ENCODE peak calls at places on chromosomes 16 and 17, in ten cellular contexts. One of them, this sample, is unnamed.

GRCh38 chr16:49048557-49048956 is 233.1 kb downstream of the CBLN1 start:
- ATAC-seq in activated naive CD8-positive, alpha-beta T cell treated with anti-CD3 and anti-CD28 coated beads, Interleukin-2, amount 10 ng/mL, durations not matched to agents 7 days and 5 days: no peak
- ATAC-seq in T-helper 17 cell: no peak
- ATAC-seq in activated CD8-positive, alpha-beta T cell treated with anti-CD3 and anti-CD28 coated beads for 36 hours: no peak
- ATAC-seq in Right ventricle myocardium superior: no peak
- ATAC-seq in effector memory CD8-positive, alpha-beta T cell: no peak
- ATAC-seq in IMR-90: no peak
- ATAC-seq in heart right ventricle: no peak
- ATAC-seq in stimulated activated naive CD8-positive, alpha-beta T cell treated with anti-CD3 and anti-CD28 coated beads, Interleukin-15, amount 100 ng/mL, for 72 hours: no peak
- ATAC-seq in activated T-cell treated with anti-CD3 and anti-CD28 coated beads, Interleukin-2, amount 50 U/mL, for 72 hours: no peak
- ATAC-seq in this sample: no peak

GRCh38 chr17:76080207-76080933 is 1.4 kb downstream of the ZACN start:
- ATAC-seq in IMR-90: peak
- ATAC-seq in activated naive CD8-positive, alpha-beta T cell treated with anti-CD3 and anti-CD28 coated beads, Interleukin-2, amount 10 ng/mL, durations not matched to agents 7 days and 5 days: no peak
- ATAC-seq in effector memory CD8-positive, alpha-beta T cell: peak
- ATAC-seq in activated T-cell treated with anti-CD3 and anti-CD28 coated beads, Interleukin-2, amount 50 U/mL, for 72 hours: no peak
- ATAC-seq in T-helper 17 cell: no peak
- ATAC-seq in activated CD8-positive, alpha-beta T cell treated with anti-CD3 and anti-CD28 coated beads for 36 hours: no peak
- ATAC-seq in Right ventricle myocardium superior: peak
- ATAC-seq in stimulated activated naive CD8-positive, alpha-beta T cell treated with anti-CD3 and anti-CD28 coated beads, Interleukin-15, amount 100 ng/mL, for 72 hours: no peak
- ATAC-seq in heart right ventricle: peak
- ATAC-seq in this sample: no peak

GRCh38 chr17:41048441-41048840 is 1.3 kb upstream of the KRTAP2-1 start:
- ATAC-seq in heart right ventricle: no peak
- ATAC-seq in activated T-cell treated with anti-CD3 and anti-CD28 coated beads, Interleukin-2, amount 50 U/mL, for 72 hours: no peak
- ATAC-seq in effector memory CD8-positive, alpha-beta T cell: no peak
- ATAC-seq in IMR-90: peak
- ATAC-seq in Right ventricle myocardium superior: no peak
- ATAC-seq in stimulated activated naive CD8-positive, alpha-beta T cell treated with anti-CD3 and anti-CD28 coated beads, Interleukin-15, amount 100 ng/mL, for 72 hours: no peak
- ATAC-seq in activated CD8-positive, alpha-beta T cell treated with anti-CD3 and anti-CD28 coated beads for 36 hours: no peak
- ATAC-seq in T-helper 17 cell: no peak
- ATAC-seq in activated naive CD8-positive, alpha-beta T cell treated with anti-CD3 and anti-CD28 coated beads, Interleukin-2, amount 10 ng/mL, durations not matched to agents 7 days and 5 days: no peak
- ATAC-seq in this sample: no peak

GRCh38 chr17:71801301-71801700 is 319.5 kb upstream of the SOX9 start:
- ATAC-seq in activated T-cell treated with anti-CD3 and anti-CD28 coated beads, Interleukin-2, amount 50 U/mL, for 72 hours: no peak
- ATAC-seq in activated naive CD8-positive, alpha-beta T cell treated with anti-CD3 and anti-CD28 coated beads, Interleukin-2, amount 10 ng/mL, durations not matched to agents 7 days and 5 days: no peak
- ATAC-seq in heart right ventricle: no peak
- ATAC-seq in activated CD8-positive, alpha-beta T cell treated with anti-CD3 and anti-CD28 coated beads for 36 hours: no peak
- ATAC-seq in T-helper 17 cell: no peak
- ATAC-seq in IMR-90: no peak
- ATAC-seq in stimulated activated naive CD8-positive, alpha-beta T cell treated with anti-CD3 and anti-CD28 coated beads, Interleukin-15, amount 100 ng/mL, for 72 hours: no peak
- ATAC-seq in effector memory CD8-positive, alpha-beta T cell: no peak
- ATAC-seq in Right ventricle myocardium superior: no peak
- ATAC-seq in this sample: no peak

GRCh38 chr17:6654816-6655731 is 3.5 kb downstream of the C17orf100 start:
- ATAC-seq in stimulated activated naive CD8-positive, alpha-beta T cell treated with anti-CD3 and anti-CD28 coated beads, Interleukin-15, amount 100 ng/mL, for 72 hours: no peak
- ATAC-seq in T-helper 17 cell: no peak
- ATAC-seq in activated naive CD8-positive, alpha-beta T cell treated with anti-CD3 and anti-CD28 coated beads, Interleukin-2, amount 10 ng/mL, durations not matched to agents 7 days and 5 days: no peak
- ATAC-seq in activated CD8-positive, alpha-beta T cell treated with anti-CD3 and anti-CD28 coated beads for 36 hours: no peak
- ATAC-seq in effector memory CD8-positive, alpha-beta T cell: no peak
- ATAC-seq in activated T-cell treated with anti-CD3 and anti-CD28 coated beads, Interleukin-2, amount 50 U/mL, for 72 hours: no peak
- ATAC-seq in Right ventricle myocardium superior: no peak
- ATAC-seq in IMR-90: no peak
- ATAC-seq in heart right ventricle: no peak
- ATAC-seq in this sample: no peak

GRCh38 chr17:80456465-80457235 is 19.8 kb downstream of the NPTX1 start:
- ATAC-seq in effector memory CD8-positive, alpha-beta T cell: no peak
- ATAC-seq in stimulated activated naive CD8-positive, alpha-beta T cell treated with anti-CD3 and anti-CD28 coated beads, Interleukin-15, amount 100 ng/mL, for 72 hours: no peak
- ATAC-seq in activated naive CD8-positive, alpha-beta T cell treated with anti-CD3 and anti-CD28 coated beads, Interleukin-2, amount 10 ng/mL, durations not matched to agents 7 days and 5 days: no peak
- ATAC-seq in heart right ventricle: peak
- ATAC-seq in T-helper 17 cell: no peak
- ATAC-seq in activated T-cell treated with anti-CD3 and anti-CD28 coated beads, Interleukin-2, amount 50 U/mL, for 72 hours: no peak
- ATAC-seq in activated CD8-positive, alpha-beta T cell treated with anti-CD3 and anti-CD28 coated beads for 36 hours: no peak
- ATAC-seq in Right ventricle myocardium superior: peak
- ATAC-seq in IMR-90: no peak
- ATAC-seq in this sample: no peak

GRCh38 chr17:48595107-48595999 is 1.8 kb upstream of the HOXB5 start:
- ATAC-seq in Right ventricle myocardium superior: no peak
- ATAC-seq in IMR-90: no peak
- ATAC-seq in stimulated activated naive CD8-positive, alpha-beta T cell treated with anti-CD3 and anti-CD28 coated beads, Interleukin-15, amount 100 ng/mL, for 72 hours: no peak
- ATAC-seq in T-helper 17 cell: no peak
- ATAC-seq in activated T-cell treated with anti-CD3 and anti-CD28 coated beads, Interleukin-2, amount 50 U/mL, for 72 hours: no peak
- ATAC-seq in activated naive CD8-positive, alpha-beta T cell treated with anti-CD3 and anti-CD28 coated beads, Interleukin-2, amount 10 ng/mL, durations not matched to agents 7 days and 5 days: no peak
- ATAC-seq in activated CD8-positive, alpha-beta T cell treated with anti-CD3 and anti-CD28 coated beads for 36 hours: no peak
- ATAC-seq in effector memory CD8-positive, alpha-beta T cell: no peak
- ATAC-seq in heart right ventricle: no peak
- ATAC-seq in this sample: no peak

GRCh38 chr16:25988089-25988488 is 296.3 kb downstream of the HS3ST4 start:
- ATAC-seq in activated T-cell treated with anti-CD3 and anti-CD28 coated beads, Interleukin-2, amount 50 U/mL, for 72 hours: no peak
- ATAC-seq in Right ventricle myocardium superior: no peak
- ATAC-seq in stimulated activated naive CD8-positive, alpha-beta T cell treated with anti-CD3 and anti-CD28 coated beads, Interleukin-15, amount 100 ng/mL, for 72 hours: no peak
- ATAC-seq in activated naive CD8-positive, alpha-beta T cell treated with anti-CD3 and anti-CD28 coated beads, Interleukin-2, amount 10 ng/mL, durations not matched to agents 7 days and 5 days: no peak
- ATAC-seq in IMR-90: no peak
- ATAC-seq in heart right ventricle: no peak
- ATAC-seq in effector memory CD8-positive, alpha-beta T cell: no peak
- ATAC-seq in T-helper 17 cell: no peak
- ATAC-seq in activated CD8-positive, alpha-beta T cell treated with anti-CD3 and anti-CD28 coated beads for 36 hours: no peak
- ATAC-seq in this sample: no peak

GRCh38 chr16:31528726-31529397 is 1.2 kb downstream of the AHSP start:
- ATAC-seq in stimulated activated naive CD8-positive, alpha-beta T cell treated with anti-CD3 and anti-CD28 coated beads, Interleukin-15, amount 100 ng/mL, for 72 hours: no peak
- ATAC-seq in activated CD8-positive, alpha-beta T cell treated with anti-CD3 and anti-CD28 coated beads for 36 hours: no peak
- ATAC-seq in effector memory CD8-positive, alpha-beta T cell: no peak
- ATAC-seq in Right ventricle myocardium superior: no peak
- ATAC-seq in IMR-90: peak
- ATAC-seq in activated naive CD8-positive, alpha-beta T cell treated with anti-CD3 and anti-CD28 coated beads, Interleukin-2, amount 10 ng/mL, durations not matched to agents 7 days and 5 days: no peak
- ATAC-seq in T-helper 17 cell: no peak
- ATAC-seq in heart right ventricle: no peak
- ATAC-seq in activated T-cell treated with anti-CD3 and anti-CD28 coated beads, Interleukin-2, amount 50 U/mL, for 72 hours: no peak
- ATAC-seq in this sample: peak

GRCh38 chr16:60013076-60013475 is 1279.0 kb upstream of the GOT2 start:
- ATAC-seq in T-helper 17 cell: no peak
- ATAC-seq in Right ventricle myocardium superior: no peak
- ATAC-seq in activated T-cell treated with anti-CD3 and anti-CD28 coated beads, Interleukin-2, amount 50 U/mL, for 72 hours: no peak
- ATAC-seq in heart right ventricle: no peak
- ATAC-seq in IMR-90: no peak
- ATAC-seq in activated naive CD8-positive, alpha-beta T cell treated with anti-CD3 and anti-CD28 coated beads, Interleukin-2, amount 10 ng/mL, durations not matched to agents 7 days and 5 days: no peak
- ATAC-seq in effector memory CD8-positive, alpha-beta T cell: no peak
- ATAC-seq in activated CD8-positive, alpha-beta T cell treated with anti-CD3 and anti-CD28 coated beads for 36 hours: no peak
- ATAC-seq in stimulated activated naive CD8-positive, alpha-beta T cell treated with anti-CD3 and anti-CD28 coated beads, Interleukin-15, amount 100 ng/mL, for 72 hours: no peak
- ATAC-seq in this sample: no peak

This sample was measured in gastroesophageal sphincter.